ENCODE peak calls at places on chromosome 12, in ten cellular contexts. One of them, this sample, is unnamed.

GRCh38 chr12:94112116-94112515 is 36.3 kb upstream of the PLXNC1 start:
- DNase-seq in neural progenitor cell: no peak
- DNase-seq in H1: no peak
- DNase-seq in brain microvascular endothelial cell: no peak
- DNase-seq in astrocyte of the spinal cord: no peak
- DNase-seq in adrenal gland: no peak
- DNase-seq in LNCaP clone FGC: no peak
- DNase-seq in fibroblast of lung: no peak
- DNase-seq in GM23338: no peak
- DNase-seq in lower lobe of right lung: no peak
- DNase-seq in this sample: no peak

GRCh38 chr12:108325549-108325948 is 13.6 kb downstream of the CMKLR1 start:
- DNase-seq in neural progenitor cell: no peak
- DNase-seq in H1: no peak
- DNase-seq in brain microvascular endothelial cell: no peak
- DNase-seq in astrocyte of the spinal cord: no peak
- DNase-seq in adrenal gland: no peak
- DNase-seq in LNCaP clone FGC: no peak
- DNase-seq in fibroblast of lung: no peak
- DNase-seq in GM23338: no peak
- DNase-seq in lower lobe of right lung: no peak
- DNase-seq in this sample: no peak

GRCh38 chr12:43648636-43649035 is 96.6 kb upstream of the ADAMTS20 start:
- DNase-seq in neural progenitor cell: no peak
- DNase-seq in H1: no peak
- DNase-seq in brain microvascular endothelial cell: no peak
- DNase-seq in astrocyte of the spinal cord: no peak
- DNase-seq in adrenal gland: no peak
- DNase-seq in LNCaP clone FGC: no peak
- DNase-seq in fibroblast of lung: no peak
- DNase-seq in GM23338: no peak
- DNase-seq in lower lobe of right lung: no peak
- DNase-seq in this sample: no peak

GRCh38 chr12:47549258-47549657 is 156.6 kb downstream of the RPAP3 start:
- DNase-seq in neural progenitor cell: no peak
- DNase-seq in H1: no peak
- DNase-seq in brain microvascular endothelial cell: no peak
- DNase-seq in astrocyte of the spinal cord: no peak
- DNase-seq in adrenal gland: no peak
- DNase-seq in LNCaP clone FGC: no peak
- DNase-seq in fibroblast of lung: no peak
- DNase-seq in GM23338: no peak
- DNase-seq in lower lobe of right lung: no peak
- DNase-seq in this sample: peak

GRCh38 chr12:11879306-11879705 is 191.4 kb upstream of the BCL2L14 start:
- DNase-seq in neural progenitor cell: no peak
- DNase-seq in H1: no peak
- DNase-seq in brain microvascular endothelial cell: no peak
- DNase-seq in astrocyte of the spinal cord: peak
- DNase-seq in adrenal gland: no peak
- DNase-seq in LNCaP clone FGC: no peak
- DNase-seq in fibroblast of lung: no peak
- DNase-seq in GM23338: no peak
- DNase-seq in lower lobe of right lung: no peak
- DNase-seq in this sample: no peak

GRCh38 chr12:93514853-93515252 is 47.5 kb downstream of the MRPL42 start:
- DNase-seq in neural progenitor cell: no peak
- DNase-seq in H1: no peak
- DNase-seq in brain microvascular endothelial cell: peak
- DNase-seq in astrocyte of the spinal cord: peak
- DNase-seq in adrenal gland: no peak
- DNase-seq in LNCaP clone FGC: no peak
- DNase-seq in fibroblast of lung: peak
- DNase-seq in GM23338: no peak
- DNase-seq in lower lobe of right lung: no peak
- DNase-seq in this sample: peak

GRCh38 chr12:53097564-53098353 is at the start of gene IGFBP6:
- DNase-seq in neural progenitor cell: peak
- DNase-seq in H1: peak
- DNase-seq in brain microvascular endothelial cell: peak
- DNase-seq in astrocyte of the spinal cord: peak
- DNase-seq in adrenal gland: peak
- DNase-seq in LNCaP clone FGC: no peak
- DNase-seq in fibroblast of lung: peak
- DNase-seq in GM23338: peak
- DNase-seq in lower lobe of right lung: peak
- DNase-seq in this sample: peak

GRCh38 chr12:77606348-77606747 is 224.3 kb upstream of the NAV3 start:
- DNase-seq in neural progenitor cell: no peak
- DNase-seq in H1: no peak
- DNase-seq in brain microvascular endothelial cell: no peak
- DNase-seq in astrocyte of the spinal cord: no peak
- DNase-seq in adrenal gland: no peak
- DNase-seq in LNCaP clone FGC: no peak
- DNase-seq in fibroblast of lung: no peak
- DNase-seq in GM23338: no peak
- DNase-seq in lower lobe of right lung: no peak
- DNase-seq in this sample: no peak

GRCh38 chr12:130474599-130474998 is 136.9 kb downstream of the PIWIL1 start:
- DNase-seq in neural progenitor cell: no peak
- DNase-seq in H1: no peak
- DNase-seq in brain microvascular endothelial cell: no peak
- DNase-seq in astrocyte of the spinal cord: no peak
- DNase-seq in adrenal gland: no peak
- DNase-seq in LNCaP clone FGC: no peak
- DNase-seq in fibroblast of lung: no peak
- DNase-seq in GM23338: no peak
- DNase-seq in lower lobe of right lung: no peak
- DNase-seq in this sample: no peak

GRCh38 chr12:76032043-76032981 is 736 bp upstream of the PHLDA1 start:
- DNase-seq in neural progenitor cell: peak
- DNase-seq in H1: no peak
- DNase-seq in brain microvascular endothelial cell: peak
- DNase-seq in astrocyte of the spinal cord: peak
- DNase-seq in adrenal gland: peak
- DNase-seq in LNCaP clone FGC: no peak
- DNase-seq in fibroblast of lung: peak
- DNase-seq in GM23338: peak
- DNase-seq in lower lobe of right lung: no peak
- DNase-seq in this sample: peak

GRCh38 chr12:132554857-132555630 is 55.3 kb downstream of the LRCOL1 start:
- DNase-seq in neural progenitor cell: peak
- DNase-seq in H1: peak
- DNase-seq in brain microvascular endothelial cell: no peak
- DNase-seq in astrocyte of the spinal cord: no peak
- DNase-seq in adrenal gland: peak
- DNase-seq in LNCaP clone FGC: no peak
- DNase-seq in fibroblast of lung: no peak
- DNase-seq in GM23338: peak
- DNase-seq in lower lobe of right lung: no peak
- DNase-seq in this sample: peak

GRCh38 chr12:14885718-14886201 is at the start of gene MGP:
- DNase-seq in neural progenitor cell: no peak
- DNase-seq in H1: no peak
- DNase-seq in brain microvascular endothelial cell: peak
- DNase-seq in astrocyte of the spinal cord: peak
- DNase-seq in adrenal gland: peak
- DNase-seq in LNCaP clone FGC: no peak
- DNase-seq in fibroblast of lung: peak
- DNase-seq in GM23338: no peak
- DNase-seq in lower lobe of right lung: no peak
- DNase-seq in this sample: no peak

GRCh38 chr12:19894049-19894448 is 454.8 kb downstream of the AEBP2 start:
- DNase-seq in neural progenitor cell: no peak
- DNase-seq in H1: no peak
- DNase-seq in brain microvascular endothelial cell: no peak
- DNase-seq in astrocyte of the spinal cord: no peak
- DNase-seq in adrenal gland: no peak
- DNase-seq in LNCaP clone FGC: no peak
- DNase-seq in fibroblast of lung: peak
- DNase-seq in GM23338: no peak
- DNase-seq in lower lobe of right lung: no peak
- DNase-seq in this sample: peak

GRCh38 chr12:59084758-59085383 is 164.6 kb upstream of the LRIG3 start:
- DNase-seq in neural progenitor cell: peak
- DNase-seq in H1: peak
- DNase-seq in brain microvascular endothelial cell: no peak
- DNase-seq in astrocyte of the spinal cord: peak
- DNase-seq in adrenal gland: no peak
- DNase-seq in LNCaP clone FGC: no peak
- DNase-seq in fibroblast of lung: peak
- DNase-seq in GM23338: peak
- DNase-seq in lower lobe of right lung: no peak
- DNase-seq in this sample: no peak

GRCh38 chr12:57852620-57853509 is 6.3 kb upstream of the CTDSP2 start:
- DNase-seq in neural progenitor cell: peak
- DNase-seq in H1: peak
- DNase-seq in brain microvascular endothelial cell: no peak
- DNase-seq in astrocyte of the spinal cord: no peak
- DNase-seq in adrenal gland: no peak
- DNase-seq in LNCaP clone FGC: no peak
- DNase-seq in fibroblast of lung: peak
- DNase-seq in GM23338: peak
- DNase-seq in lower lobe of right lung: peak
- DNase-seq in this sample: no peak

DNA sequence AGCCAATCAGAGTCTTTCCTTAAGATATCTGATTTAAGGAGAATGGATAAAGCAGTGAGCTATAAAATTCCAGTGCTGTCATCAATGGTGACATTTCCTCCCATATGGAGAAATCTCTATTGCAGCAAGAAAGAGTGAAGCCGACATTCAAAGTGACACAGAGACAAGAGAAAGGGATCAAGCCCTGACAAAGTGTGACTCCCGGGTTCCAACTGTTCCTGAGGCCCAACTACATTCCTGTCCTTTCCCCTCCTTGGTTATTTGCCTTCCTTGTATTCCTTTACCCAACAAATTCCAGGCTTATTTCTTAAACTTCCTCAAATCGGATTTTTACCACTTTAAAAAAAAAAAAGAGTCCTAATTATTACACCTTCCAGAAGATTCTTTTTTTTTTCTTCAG is 430.0 kb upstream of the SOX5 start:
- DNase-seq in neural progenitor cell: peak
- DNase-seq in H1: no peak
- DNase-seq in brain microvascular endothelial cell: no peak
- DNase-seq in astrocyte of the spinal cord: no peak
- DNase-seq in adrenal gland: no peak
- DNase-seq in LNCaP clone FGC: no peak
- DNase-seq in fibroblast of lung: no peak
- DNase-seq in GM23338: peak
- DNase-seq in lower lobe of right lung: no peak
- DNase-seq in this sample: no peak
- H3K4me3 ChIP-seq in neural progenitor cell: peak
- H3K4me3 ChIP-seq in H1: no peak
- H3K4me3 ChIP-seq in brain microvascular endothelial cell: no peak
- H3K4me3 ChIP-seq in astrocyte of the spinal cord: no peak
- H3K4me3 ChIP-seq in adrenal gland: no peak
- H3K4me3 ChIP-seq in LNCaP clone FGC: no peak
- H3K4me3 ChIP-seq in fibroblast of lung: no peak
- H3K4me3 ChIP-seq in GM23338: no peak
- H3K4me3 ChIP-seq in lower lobe of right lung: no peak
- H3K4me3 ChIP-seq in this sample: no peak

DNA sequence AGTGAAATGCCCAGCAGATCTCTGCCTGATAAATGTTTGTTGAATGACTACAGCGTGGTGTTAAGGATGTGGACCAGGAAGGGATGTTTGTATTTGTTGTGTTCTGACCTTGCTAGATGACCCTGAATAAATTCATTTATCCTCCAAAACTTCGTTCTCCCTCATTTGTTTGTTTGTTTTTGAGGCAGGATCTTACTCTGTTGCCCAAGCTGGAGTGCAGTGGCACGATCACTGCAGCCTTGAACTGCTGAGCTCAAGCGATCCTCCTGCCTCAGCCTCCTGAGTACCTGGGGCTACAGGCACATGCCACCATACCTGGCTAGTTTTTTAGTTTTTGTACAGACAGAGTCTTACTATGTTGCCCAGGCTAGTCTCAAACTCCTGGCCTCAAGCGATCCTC is 96.7 kb downstream of the TSPAN9 start:
- DNase-seq in neural progenitor cell: no peak
- DNase-seq in H1: no peak
- DNase-seq in brain microvascular endothelial cell: no peak
- DNase-seq in astrocyte of the spinal cord: no peak
- DNase-seq in adrenal gland: no peak
- DNase-seq in LNCaP clone FGC: no peak
- DNase-seq in fibroblast of lung: no peak
- DNase-seq in GM23338: no peak
- DNase-seq in lower lobe of right lung: no peak
- DNase-seq in this sample: no peak
- TF ChIP-seq CTCF in neural progenitor cell: no peak
- TF ChIP-seq CTCF in H1: no peak
- TF ChIP-seq CTCF in brain microvascular endothelial cell: no peak
- TF ChIP-seq CTCF in astrocyte of the spinal cord: no peak
- TF ChIP-seq CTCF in adrenal gland: no peak
- TF ChIP-seq CTCF in LNCaP clone FGC: no peak
- TF ChIP-seq CTCF in fibroblast of lung: no peak
- TF ChIP-seq CTCF in GM23338: no peak
- TF ChIP-seq CTCF in lower lobe of right lung: no peak
- TF ChIP-seq CTCF in this sample: no peak

GRCh38 chr12:46364777-46365580 is 7.6 kb downstream of the SLC38A2 start:
- DNase-seq in neural progenitor cell: no peak
- DNase-seq in H1: no peak
- DNase-seq in brain microvascular endothelial cell: peak
- DNase-seq in astrocyte of the spinal cord: peak
- DNase-seq in adrenal gland: peak
- DNase-seq in LNCaP clone FGC: no peak
- DNase-seq in fibroblast of lung: peak
- DNase-seq in GM23338: no peak
- DNase-seq in lower lobe of right lung: no peak
- DNase-seq in this sample: peak
- H3K4me3 ChIP-seq in neural progenitor cell: no peak
- H3K4me3 ChIP-seq in H1: no peak
- H3K4me3 ChIP-seq in brain microvascular endothelial cell: peak
- H3K4me3 ChIP-seq in astrocyte of the spinal cord: no peak
- H3K4me3 ChIP-seq in adrenal gland: no peak
- H3K4me3 ChIP-seq in LNCaP clone FGC: no peak
- H3K4me3 ChIP-seq in fibroblast of lung: peak
- H3K4me3 ChIP-seq in GM23338: no peak
- H3K4me3 ChIP-seq in lower lobe of right lung: peak
- H3K4me3 ChIP-seq in this sample: peak

DNA sequence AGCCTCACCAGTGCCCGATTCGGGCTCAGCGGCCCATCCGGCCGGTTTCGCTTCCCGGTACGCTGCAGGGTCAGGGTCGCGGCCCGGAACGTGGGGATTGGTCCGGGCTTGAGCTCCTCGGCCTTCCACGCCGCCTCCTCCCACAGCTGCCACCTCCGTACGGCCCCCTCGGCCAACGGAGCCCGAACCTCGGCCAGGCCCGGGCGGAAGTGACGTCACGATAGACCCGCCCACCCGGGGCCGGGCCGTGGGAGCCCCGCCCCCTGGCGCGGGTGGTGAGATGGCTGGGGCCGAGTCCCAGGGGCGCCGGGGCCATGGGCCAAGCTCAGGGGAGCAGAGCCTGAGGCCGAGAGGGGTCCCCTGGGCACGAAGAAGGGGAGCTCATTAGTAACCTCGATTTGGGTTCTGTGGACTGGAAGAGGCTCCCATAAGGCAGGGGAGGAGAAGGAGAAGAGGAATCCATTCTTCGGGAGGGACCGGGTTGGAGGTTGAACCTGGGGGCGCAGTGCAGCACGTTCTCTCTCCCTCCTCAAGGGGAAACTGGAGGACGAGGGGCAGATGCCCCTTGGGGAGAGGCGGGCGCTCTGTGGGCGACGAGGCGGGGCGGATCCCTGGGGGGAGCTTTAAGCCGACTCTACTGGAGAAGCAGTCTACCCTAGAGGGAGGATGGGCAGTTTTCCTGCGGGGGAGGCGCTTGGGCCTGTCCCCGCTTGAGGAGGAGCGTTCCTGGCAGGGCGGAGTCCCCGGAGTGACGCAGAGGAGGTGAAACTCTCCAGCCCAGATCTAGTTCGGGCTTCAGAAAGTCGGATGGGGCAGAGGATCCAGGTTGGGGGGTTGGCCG is at the start of gene MLF2:
- DNase-seq in neural progenitor cell: peak
- DNase-seq in H1: peak
- DNase-seq in brain microvascular endothelial cell: peak
- DNase-seq in astrocyte of the spinal cord: peak
- DNase-seq in adrenal gland: peak
- DNase-seq in LNCaP clone FGC: peak
- DNase-seq in fibroblast of lung: peak
- DNase-seq in GM23338: peak
- DNase-seq in lower lobe of right lung: peak
- DNase-seq in this sample: peak
- TF ChIP-seq CTCF in neural progenitor cell: peak
- TF ChIP-seq CTCF in H1: no peak
- TF ChIP-seq CTCF in brain microvascular endothelial cell: peak
- TF ChIP-seq CTCF in astrocyte of the spinal cord: peak
- TF ChIP-seq CTCF in adrenal gland: no peak
- TF ChIP-seq CTCF in LNCaP clone FGC: peak
- TF ChIP-seq CTCF in fibroblast of lung: peak
- TF ChIP-seq CTCF in GM23338: peak
- TF ChIP-seq CTCF in lower lobe of right lung: no peak
- TF ChIP-seq CTCF in this sample: no peak

This sample was measured in epithelial cell of esophagus.